ENCODE peak calls at places on chromosome 7, in five cellular contexts. One of them, this sample, is unnamed.

GRCh38 chr7:23467281-23467680 is 3.0 kb downstream of the IGF2BP3 start:
- DNase-seq in BE2C: no peak
- DNase-seq in astrocyte of the cerebellum: no peak
- DNase-seq in endothelial cell of umbilical vein: no peak
- DNase-seq in HFFc6: no peak
- DNase-seq in this sample: no peak

GRCh38 chr7:115346685-115347084 is 424.8 kb downstream of the MDFIC start:
- DNase-seq in BE2C: no peak
- DNase-seq in astrocyte of the cerebellum: no peak
- DNase-seq in endothelial cell of umbilical vein: no peak
- DNase-seq in HFFc6: peak
- DNase-seq in this sample: peak

GRCh38 chr7:47576909-47577255 is 5.0 kb downstream of the TNS3 start:
- DNase-seq in BE2C: no peak
- DNase-seq in astrocyte of the cerebellum: no peak
- DNase-seq in endothelial cell of umbilical vein: no peak
- DNase-seq in HFFc6: no peak
- DNase-seq in this sample: no peak

GRCh38 chr7:142587578-142588191 is 161.6 kb upstream of the PRSS1 start:
- DNase-seq in BE2C: peak
- DNase-seq in astrocyte of the cerebellum: peak
- DNase-seq in endothelial cell of umbilical vein: peak
- DNase-seq in HFFc6: peak
- DNase-seq in this sample: peak

GRCh38 chr7:24381919-24382505 is 98.0 kb downstream of the NPY start:
- DNase-seq in BE2C: peak
- DNase-seq in astrocyte of the cerebellum: peak
- DNase-seq in endothelial cell of umbilical vein: no peak
- DNase-seq in HFFc6: peak
- DNase-seq in this sample: peak

GRCh38 chr7:149625339-149625946 is 127.8 kb upstream of the ZNF746 start:
- DNase-seq in BE2C: peak
- DNase-seq in astrocyte of the cerebellum: peak
- DNase-seq in endothelial cell of umbilical vein: peak
- DNase-seq in HFFc6: peak
- DNase-seq in this sample: peak

GRCh38 chr7:129134356-129134972 is 10.0 kb upstream of the TSPAN33 start:
- DNase-seq in BE2C: no peak
- DNase-seq in astrocyte of the cerebellum: no peak
- DNase-seq in endothelial cell of umbilical vein: peak
- DNase-seq in HFFc6: no peak
- DNase-seq in this sample: no peak

GRCh38 chr7:28754027-28754426 is 204.1 kb downstream of the TRIL start:
- DNase-seq in BE2C: no peak
- DNase-seq in astrocyte of the cerebellum: peak
- DNase-seq in endothelial cell of umbilical vein: no peak
- DNase-seq in HFFc6: peak
- DNase-seq in this sample: peak

GRCh38 chr7:38751416-38751815 is 120.2 kb upstream of the AMPH start:
- DNase-seq in BE2C: no peak
- DNase-seq in astrocyte of the cerebellum: no peak
- DNase-seq in endothelial cell of umbilical vein: no peak
- DNase-seq in HFFc6: peak
- DNase-seq in this sample: peak

GRCh38 chr7:92058040-92058439 is 76.2 kb downstream of the CYP51A1 start:
- DNase-seq in BE2C: no peak
- DNase-seq in astrocyte of the cerebellum: no peak
- DNase-seq in endothelial cell of umbilical vein: no peak
- DNase-seq in HFFc6: no peak
- DNase-seq in this sample: no peak

GRCh38 chr7:135710417-135711138 is 17.4 kb downstream of the SLC13A4 start:
- DNase-seq in BE2C: no peak
- DNase-seq in astrocyte of the cerebellum: no peak
- DNase-seq in endothelial cell of umbilical vein: no peak
- DNase-seq in HFFc6: no peak
- DNase-seq in this sample: no peak

GRCh38 chr7:16967174-16967868 is 85.5 kb upstream of the AGR3 start:
- DNase-seq in BE2C: no peak
- DNase-seq in astrocyte of the cerebellum: peak
- DNase-seq in endothelial cell of umbilical vein: peak
- DNase-seq in HFFc6: no peak
- DNase-seq in this sample: peak

GRCh38 chr7:132750056-132750455 is 173.8 kb upstream of the PLXNA4 start:
- DNase-seq in BE2C: no peak
- DNase-seq in astrocyte of the cerebellum: no peak
- DNase-seq in endothelial cell of umbilical vein: no peak
- DNase-seq in HFFc6: no peak
- DNase-seq in this sample: no peak

GRCh38 chr7:106609416-106609815 is 51.5 kb downstream of the CCDC71L start:
- DNase-seq in BE2C: no peak
- DNase-seq in astrocyte of the cerebellum: peak
- DNase-seq in endothelial cell of umbilical vein: peak
- DNase-seq in HFFc6: peak
- DNase-seq in this sample: peak

GRCh38 chr7:40646717-40647116 is 511.9 kb downstream of the SUGCT start:
- DNase-seq in BE2C: no peak
- DNase-seq in astrocyte of the cerebellum: no peak
- DNase-seq in endothelial cell of umbilical vein: no peak
- DNase-seq in HFFc6: no peak
- DNase-seq in this sample: no peak

GRCh38 chr7:21169667-21170605 is 257.9 kb upstream of the SP4 start:
- DNase-seq in BE2C: no peak
- DNase-seq in astrocyte of the cerebellum: no peak
- DNase-seq in endothelial cell of umbilical vein: no peak
- DNase-seq in HFFc6: no peak
- DNase-seq in this sample: no peak

GRCh38 chr7:37081436-37081835 is 357.1 kb upstream of the AOAH start:
- DNase-seq in BE2C: peak
- DNase-seq in astrocyte of the cerebellum: no peak
- DNase-seq in endothelial cell of umbilical vein: peak
- DNase-seq in HFFc6: no peak
- DNase-seq in this sample: no peak

GRCh38 chr7:1087952-1088920 is at the start of gene GPER1:
- DNase-seq in BE2C: peak
- DNase-seq in astrocyte of the cerebellum: no peak
- DNase-seq in endothelial cell of umbilical vein: no peak
- DNase-seq in HFFc6: peak
- DNase-seq in this sample: peak

GRCh38 chr7:116339564-116339963 is 129.2 kb downstream of the TES start:
- DNase-seq in BE2C: no peak
- DNase-seq in astrocyte of the cerebellum: no peak
- DNase-seq in endothelial cell of umbilical vein: peak
- DNase-seq in HFFc6: peak
- DNase-seq in this sample: no peak

GRCh38 chr7:30327813-30328212 is 43.4 kb downstream of the ZNRF2 start:
- DNase-seq in BE2C: no peak
- DNase-seq in astrocyte of the cerebellum: peak
- DNase-seq in endothelial cell of umbilical vein: no peak
- DNase-seq in HFFc6: peak
- DNase-seq in this sample: peak

GRCh38 chr7:70789481-70790214 is 342.3 kb upstream of the GALNT17 start:
- DNase-seq in BE2C: no peak
- DNase-seq in astrocyte of the cerebellum: no peak
- DNase-seq in endothelial cell of umbilical vein: no peak
- DNase-seq in HFFc6: no peak
- DNase-seq in this sample: no peak

GRCh38 chr7:147567043-147567442 is 1023.5 kb upstream of the C7orf33 start:
- DNase-seq in BE2C: no peak
- DNase-seq in astrocyte of the cerebellum: no peak
- DNase-seq in endothelial cell of umbilical vein: no peak
- DNase-seq in HFFc6: no peak
- DNase-seq in this sample: no peak

DNA sequence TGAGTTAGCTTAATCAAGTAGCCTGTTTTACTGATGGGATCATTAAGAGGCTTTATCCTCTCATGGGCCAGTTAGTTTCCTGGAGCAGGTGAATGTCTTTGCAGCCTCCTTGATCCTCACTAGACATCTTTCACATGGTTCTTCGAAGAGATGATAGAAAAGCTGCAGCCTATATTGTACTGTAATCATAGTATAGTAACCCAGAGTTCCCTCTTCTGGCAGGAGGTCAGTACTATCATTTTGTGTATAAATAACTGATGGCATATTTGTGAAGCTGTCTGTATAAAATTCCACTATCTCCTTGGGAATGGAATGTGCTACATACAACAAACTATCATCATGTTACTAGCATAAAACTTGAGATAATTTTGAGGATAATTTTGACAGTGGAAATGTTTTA is 123.8 kb upstream of the PRPS1L1 start:
- DNase-seq in BE2C: no peak
- DNase-seq in astrocyte of the cerebellum: no peak
- DNase-seq in endothelial cell of umbilical vein: no peak
- DNase-seq in HFFc6: no peak
- DNase-seq in this sample: no peak
- TF ChIP-seq CTCF in BE2C: peak
- TF ChIP-seq CTCF in astrocyte of the cerebellum: no peak
- TF ChIP-seq CTCF in endothelial cell of umbilical vein: no peak
- TF ChIP-seq CTCF in HFFc6: peak
- TF ChIP-seq CTCF in this sample: no peak

GRCh38 chr7:90629306-90629918 is 33.3 kb downstream of the CDK14 start:
- DNase-seq in BE2C: peak
- DNase-seq in astrocyte of the cerebellum: no peak
- DNase-seq in endothelial cell of umbilical vein: peak
- DNase-seq in HFFc6: peak
- DNase-seq in this sample: peak
- TF ChIP-seq CTCF in BE2C: peak
- TF ChIP-seq CTCF in astrocyte of the cerebellum: peak
- TF ChIP-seq CTCF in endothelial cell of umbilical vein: peak
- TF ChIP-seq CTCF in HFFc6: peak
- TF ChIP-seq CTCF in this sample: peak

DNA sequence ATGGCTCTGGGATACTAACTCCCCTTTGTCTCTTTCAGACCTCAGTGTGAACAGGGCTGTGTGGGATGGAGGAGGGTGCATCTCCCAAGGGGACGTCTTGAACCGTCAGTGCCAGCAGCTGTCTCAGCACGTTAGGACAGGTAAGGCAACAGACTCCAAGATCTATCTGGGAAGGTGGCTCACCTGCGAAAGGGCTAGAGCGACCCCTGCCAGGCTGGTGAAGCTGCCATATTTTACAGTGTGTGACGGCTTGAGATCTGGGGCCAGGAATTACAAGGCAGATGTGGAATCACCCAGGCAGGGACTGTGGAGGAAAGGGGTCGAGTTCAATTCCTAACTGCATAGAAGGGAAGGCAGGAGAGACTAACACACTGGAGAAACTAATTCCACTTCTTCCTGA is 11.2 kb downstream of the MUC17 start:
- DNase-seq in BE2C: no peak
- DNase-seq in astrocyte of the cerebellum: no peak
- DNase-seq in endothelial cell of umbilical vein: no peak
- DNase-seq in HFFc6: no peak
- DNase-seq in this sample: no peak
- TF ChIP-seq CTCF in BE2C: no peak
- TF ChIP-seq CTCF in astrocyte of the cerebellum: no peak
- TF ChIP-seq CTCF in endothelial cell of umbilical vein: no peak
- TF ChIP-seq CTCF in HFFc6: no peak
- TF ChIP-seq CTCF in this sample: no peak

DNA sequence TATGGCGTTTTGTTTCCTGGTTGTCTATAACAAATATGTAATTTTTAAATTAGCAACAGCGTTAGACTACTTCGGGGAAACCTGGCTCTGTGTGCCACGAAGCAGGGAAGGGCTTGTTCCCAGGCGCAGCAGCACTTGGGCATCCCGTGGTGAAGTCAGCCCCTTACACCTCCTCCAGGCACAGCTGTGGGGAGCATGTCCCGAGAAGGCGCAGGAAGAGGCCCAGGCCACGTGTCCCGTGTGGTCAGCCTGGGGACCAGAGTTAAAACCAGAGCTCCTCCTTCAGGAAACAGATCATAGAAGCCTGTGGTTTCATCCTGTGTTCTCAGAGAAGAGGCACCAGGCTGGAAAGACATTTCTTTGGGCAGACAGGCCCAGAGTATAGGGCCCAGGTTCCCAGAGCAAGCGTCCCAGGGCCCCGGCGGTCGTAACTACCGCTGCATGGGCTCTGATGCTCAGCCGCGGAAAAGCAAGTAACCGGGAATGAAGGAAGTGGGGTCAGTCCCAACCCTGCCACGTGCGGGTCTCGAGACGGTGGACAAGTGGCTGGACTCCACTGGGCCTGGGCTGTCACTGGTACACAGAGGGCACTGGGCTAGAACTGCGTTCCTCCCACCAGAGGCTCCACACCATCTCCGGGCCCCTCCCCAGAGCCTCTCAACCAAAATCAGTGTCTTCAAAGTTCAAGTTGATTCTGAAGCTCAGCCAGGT is 7.1 kb downstream of the NUDT1 start:
- DNase-seq in BE2C: no peak
- DNase-seq in astrocyte of the cerebellum: peak
- DNase-seq in endothelial cell of umbilical vein: peak
- DNase-seq in HFFc6: peak
- DNase-seq in this sample: peak
- TF ChIP-seq CTCF in BE2C: no peak
- TF ChIP-seq CTCF in astrocyte of the cerebellum: peak
- TF ChIP-seq CTCF in endothelial cell of umbilical vein: no peak
- TF ChIP-seq CTCF in HFFc6: peak
- TF ChIP-seq CTCF in this sample: peak